ENCODE peak calls at places on chromosomes 16 and 17, in four cellular contexts. D, M, R and L are unnamed samples.

GRCh38 chr16:81469710-81470481 is 25.3 kb downstream of the CMIP start:
- DNase-seq in M (no peak), R (no peak), D (peak), L (no peak)

GRCh38 chr17:13031718-13032350 is 14.0 kb upstream of the ELAC2 start:
- DNase-seq in D (peak), M (peak), R (peak), L (no peak)

GRCh38 chr16:83903739-83904138 is 4.8 kb downstream of the MLYCD start:
- DNase-seq in D (no peak), R (no peak), M (no peak), L (no peak)

GRCh38 chr16:9088848-9089247 is 2.6 kb upstream of the HAPSTR1 start:
- DNase-seq in R (no peak), D (no peak), M (no peak), L (no peak)

GRCh38 chr16:1884889-1885288 is 12.9 kb upstream of the MEIOB start:
- DNase-seq in M (no peak), D (no peak), R (no peak), L (no peak)

GRCh38 chr17:54626146-54626703 is 274.4 kb upstream of the TOM1L1 start:
- DNase-seq in R (no peak), M (no peak), D (no peak), L (no peak)

GRCh38 chr17:70144260-70144846 is 25.0 kb upstream of the KCNJ2 start:
- DNase-seq in R (no peak), D (no peak), M (no peak), L (no peak)

GRCh38 chr16:75238132-75238852 is 13.1 kb downstream of the BCAR1 start:
- DNase-seq in R (no peak), D (no peak), M (no peak), L (no peak)

GRCh38 chr17:3796822-3797170 is 4.2 kb downstream of the ITGAE start:
- DNase-seq in D (no peak), M (no peak), R (no peak), L (no peak)